ENCODE peak calls at places on chromosomes 5 and 9, in six cellular contexts. One of them, this sample, is unnamed. For H3K36me3, the result is how much of the 10 kb centered on the place peaks cover.

GRCh38 chr5:134422791-134423365 is 11.2 kb upstream of the CDKN2AIPNL start:
- DNase-seq in CD8-positive, alpha-beta T cell: no peak
- DNase-seq in stomach: no peak
- DNase-seq in mammary epithelial cell: no peak
- DNase-seq in psoas muscle: no peak
- DNase-seq in PC-9: no peak
- DNase-seq in this sample: no peak

GRCh38 chr5:157150995-157151394 is 8.3 kb upstream of the MED7 start:
- DNase-seq in PC-9: no peak
- DNase-seq in mammary epithelial cell: peak
- DNase-seq in psoas muscle: no peak
- DNase-seq in stomach: no peak
- DNase-seq in CD8-positive, alpha-beta T cell: no peak
- DNase-seq in this sample: no peak

GRCh38 chr5:43893951-43894684 is 291.1 kb downstream of the NNT start:
- DNase-seq in CD8-positive, alpha-beta T cell: no peak
- DNase-seq in mammary epithelial cell: no peak
- DNase-seq in stomach: no peak
- DNase-seq in psoas muscle: no peak
- DNase-seq in PC-9: no peak
- DNase-seq in this sample: no peak

GRCh38 chr9:69276775-69277174 is 48.2 kb upstream of the ENTREP1 start:
- DNase-seq in mammary epithelial cell: no peak
- DNase-seq in CD8-positive, alpha-beta T cell: no peak
- DNase-seq in stomach: no peak
- DNase-seq in psoas muscle: no peak
- DNase-seq in PC-9: peak
- DNase-seq in this sample: peak

GRCh38 chr9:124009835-124010226 is 1.7 kb upstream of the LHX2 start:
- DNase-seq in mammary epithelial cell: no peak
- DNase-seq in psoas muscle: no peak
- DNase-seq in PC-9: no peak
- DNase-seq in stomach: no peak
- DNase-seq in CD8-positive, alpha-beta T cell: no peak
- DNase-seq in this sample: no peak

GRCh38 chr9:13354733-13355132 is 75.2 kb upstream of the MPDZ start:
- DNase-seq in psoas muscle: no peak
- DNase-seq in CD8-positive, alpha-beta T cell: no peak
- DNase-seq in mammary epithelial cell: peak
- DNase-seq in stomach: no peak
- DNase-seq in PC-9: no peak
- DNase-seq in this sample: no peak

GRCh38 chr9:23820731-23821399 is 5.2 kb downstream of the ELAVL2 start:
- DNase-seq in stomach: no peak
- DNase-seq in psoas muscle: no peak
- DNase-seq in PC-9: no peak
- DNase-seq in mammary epithelial cell: no peak
- DNase-seq in CD8-positive, alpha-beta T cell: no peak
- DNase-seq in this sample: no peak

GRCh38 chr9:114367406-114367805 is 20.4 kb downstream of the AKNA start:
- DNase-seq in CD8-positive, alpha-beta T cell: no peak
- DNase-seq in PC-9: no peak
- DNase-seq in stomach: no peak
- DNase-seq in mammary epithelial cell: no peak
- DNase-seq in psoas muscle: no peak
- DNase-seq in this sample: no peak

GRCh38 chr9:133168432-133168831 is 4.7 kb upstream of the GBGT1 start:
- DNase-seq in stomach: no peak
- DNase-seq in CD8-positive, alpha-beta T cell: no peak
- DNase-seq in mammary epithelial cell: no peak
- DNase-seq in PC-9: peak
- DNase-seq in psoas muscle: no peak
- DNase-seq in this sample: no peak

GRCh38 chr5:159091051-159091450 is 8.7 kb downstream of the EBF1 start:
- DNase-seq in stomach: no peak
- DNase-seq in CD8-positive, alpha-beta T cell: no peak
- DNase-seq in PC-9: no peak
- DNase-seq in mammary epithelial cell: no peak
- DNase-seq in psoas muscle: no peak
- DNase-seq in this sample: no peak

GRCh38 chr9:135525241-135526088 is 4.2 kb downstream of the LCN1 start:
- DNase-seq in psoas muscle: no peak
- DNase-seq in mammary epithelial cell: no peak
- DNase-seq in stomach: peak
- DNase-seq in PC-9: no peak
- DNase-seq in CD8-positive, alpha-beta T cell: no peak
- DNase-seq in this sample: no peak

GRCh38 chr9:72828281-72828731 is 124.5 kb downstream of the ALDH1A1 start:
- DNase-seq in PC-9: peak
- DNase-seq in CD8-positive, alpha-beta T cell: no peak
- DNase-seq in psoas muscle: no peak
- DNase-seq in mammary epithelial cell: peak
- DNase-seq in stomach: no peak
- DNase-seq in this sample: no peak

GRCh38 chr5:175284806-175285205 is 159.2 kb downstream of the DRD1 start:
- DNase-seq in mammary epithelial cell: no peak
- DNase-seq in stomach: no peak
- DNase-seq in psoas muscle: no peak
- DNase-seq in PC-9: peak
- DNase-seq in CD8-positive, alpha-beta T cell: no peak
- DNase-seq in this sample: no peak

GRCh38 chr5:144370273-144370672 is 199.6 kb downstream of the KCTD16 start:
- DNase-seq in CD8-positive, alpha-beta T cell: no peak
- DNase-seq in psoas muscle: no peak
- DNase-seq in PC-9: no peak
- DNase-seq in stomach: peak
- DNase-seq in mammary epithelial cell: no peak
- DNase-seq in this sample: no peak

GRCh38 chr5:109612278-109612905 is 77.3 kb upstream of the MAN2A1 start:
- DNase-seq in mammary epithelial cell: no peak
- DNase-seq in PC-9: no peak
- DNase-seq in psoas muscle: no peak
- DNase-seq in stomach: no peak
- DNase-seq in CD8-positive, alpha-beta T cell: no peak
- DNase-seq in this sample: no peak

GRCh38 chr5:1180841-1181271 is 20.5 kb upstream of the SLC6A19 start:
- DNase-seq in mammary epithelial cell: no peak
- DNase-seq in CD8-positive, alpha-beta T cell: no peak
- DNase-seq in stomach: no peak
- DNase-seq in PC-9: no peak
- DNase-seq in psoas muscle: peak
- DNase-seq in this sample: no peak

GRCh38 chr5:77743181-77743580 is 33.0 kb downstream of the TBCA start:
- DNase-seq in stomach: no peak
- DNase-seq in PC-9: no peak
- DNase-seq in CD8-positive, alpha-beta T cell: no peak
- DNase-seq in psoas muscle: no peak
- DNase-seq in mammary epithelial cell: no peak
- DNase-seq in this sample: no peak

GRCh38 chr9:18819418-18819817 is 213.6 kb downstream of the SAXO1 start:
- DNase-seq in mammary epithelial cell: no peak
- DNase-seq in PC-9: no peak
- DNase-seq in CD8-positive, alpha-beta T cell: no peak
- DNase-seq in psoas muscle: no peak
- DNase-seq in stomach: peak
- DNase-seq in this sample: no peak

GRCh38 chr5:179550511-179551342 is at the start of gene RUFY1:
- DNase-seq in stomach: peak
- DNase-seq in PC-9: peak
- DNase-seq in psoas muscle: peak
- DNase-seq in mammary epithelial cell: peak
- DNase-seq in CD8-positive, alpha-beta T cell: peak
- DNase-seq in this sample: peak

GRCh38 chr5:113177225-113177624 is 200.6 kb downstream of the DCP2 start:
- DNase-seq in CD8-positive, alpha-beta T cell: no peak
- DNase-seq in mammary epithelial cell: no peak
- DNase-seq in psoas muscle: no peak
- DNase-seq in stomach: no peak
- DNase-seq in PC-9: no peak
- DNase-seq in this sample: no peak

GRCh38 chr9:134421888-134422287 is 95.6 kb downstream of the RXRA start:
- DNase-seq in psoas muscle: no peak
- DNase-seq in mammary epithelial cell: no peak
- DNase-seq in CD8-positive, alpha-beta T cell: no peak
- DNase-seq in stomach: no peak
- DNase-seq in PC-9: no peak
- DNase-seq in this sample: no peak

GRCh38 chr5:144194148-144194547 is 23.5 kb downstream of the KCTD16 start:
- DNase-seq in stomach: no peak
- DNase-seq in CD8-positive, alpha-beta T cell: no peak
- DNase-seq in mammary epithelial cell: no peak
- DNase-seq in PC-9: no peak
- DNase-seq in psoas muscle: no peak
- DNase-seq in this sample: no peak

GRCh38 chr5:73591102-73591695 is 25.7 kb downstream of the UTP15 start:
- DNase-seq in stomach: no peak
- DNase-seq in CD8-positive, alpha-beta T cell: no peak
- DNase-seq in mammary epithelial cell: peak
- DNase-seq in psoas muscle: no peak
- DNase-seq in PC-9: peak
- DNase-seq in this sample: peak

GRCh38 chr5:142841511-142842255 is 71.5 kb downstream of the ARHGAP26 start:
- DNase-seq in CD8-positive, alpha-beta T cell: no peak
- DNase-seq in psoas muscle: peak
- DNase-seq in stomach: no peak
- DNase-seq in mammary epithelial cell: no peak
- DNase-seq in PC-9: no peak
- DNase-seq in this sample: no peak

GRCh38 chr5:50927953-50928352 is 261.5 kb downstream of the PARP8 start:
- DNase-seq in PC-9: no peak
- DNase-seq in psoas muscle: no peak
- DNase-seq in stomach: no peak
- DNase-seq in mammary epithelial cell: no peak
- DNase-seq in CD8-positive, alpha-beta T cell: no peak
- DNase-seq in this sample: no peak

GRCh38 chr5:50923768-50924113 is 257.3 kb downstream of the PARP8 start:
- DNase-seq in stomach: no peak
- DNase-seq in mammary epithelial cell: no peak
- DNase-seq in psoas muscle: no peak
- DNase-seq in PC-9: no peak
- DNase-seq in CD8-positive, alpha-beta T cell: no peak
- DNase-seq in this sample: no peak

GRCh38 chr5:50921366-50922133 is 255.1 kb downstream of the PARP8 start:
- DNase-seq in stomach: no peak
- DNase-seq in PC-9: no peak
- DNase-seq in psoas muscle: no peak
- DNase-seq in mammary epithelial cell: no peak
- DNase-seq in CD8-positive, alpha-beta T cell: no peak
- DNase-seq in this sample: no peak

DNA sequence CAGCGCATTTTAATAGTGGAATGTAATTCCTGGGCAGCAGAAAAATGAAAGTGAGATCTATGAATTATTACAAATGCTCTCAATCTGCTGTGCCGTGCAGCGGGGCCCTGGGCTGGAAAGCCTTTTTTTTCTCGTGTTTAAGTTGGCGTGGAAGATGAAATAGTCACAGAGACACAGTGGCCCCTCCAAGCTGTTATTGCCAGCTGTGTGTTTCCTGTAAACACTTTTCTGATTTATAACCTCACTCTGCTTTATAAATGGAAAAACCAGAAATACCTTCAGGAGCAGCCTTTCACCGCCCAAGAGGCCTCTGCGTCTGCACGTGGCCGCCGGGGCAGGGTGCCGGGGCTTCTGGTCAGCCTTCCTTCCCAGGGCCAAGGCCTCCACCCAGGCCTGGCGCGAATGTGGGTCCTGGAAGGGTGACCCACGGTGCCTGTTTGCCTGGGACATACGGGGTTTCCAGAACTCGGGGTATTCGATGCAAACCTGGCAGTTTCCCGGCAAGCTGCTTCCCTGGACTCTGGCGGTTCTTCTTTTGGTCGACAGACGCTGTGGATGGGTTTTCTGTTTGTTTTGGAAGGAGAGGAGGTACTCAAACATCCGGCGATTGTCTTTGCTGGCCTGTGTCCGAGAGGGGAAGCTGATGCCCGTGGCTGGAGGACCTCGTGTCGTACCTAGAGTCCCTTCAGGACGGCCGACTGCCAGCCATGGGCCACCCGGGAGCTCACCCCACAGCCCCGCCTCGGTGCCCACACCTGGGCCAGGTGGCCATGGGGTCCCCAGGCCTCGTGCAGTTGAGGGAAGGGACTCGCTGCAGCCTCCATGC is 256.7 kb downstream of the PARP8 start:
- DNase-seq in PC-9: no peak
- DNase-seq in mammary epithelial cell: no peak
- DNase-seq in stomach: no peak
- DNase-seq in psoas muscle: peak
- DNase-seq in CD8-positive, alpha-beta T cell: no peak
- DNase-seq in this sample: no peak
- H3K4me3 ChIP-seq in PC-9: no peak
- H3K4me3 ChIP-seq in mammary epithelial cell: no peak
- H3K4me3 ChIP-seq in stomach: peak
- H3K4me3 ChIP-seq in psoas muscle: peak
- H3K4me3 ChIP-seq in CD8-positive, alpha-beta T cell: no peak
- H3K4me3 ChIP-seq in this sample: no peak

GRCh38 chr9:128249558-128249913 is 26.3 kb downstream of the GOLGA2 start:
- DNase-seq in stomach: no peak
- DNase-seq in mammary epithelial cell: no peak
- DNase-seq in psoas muscle: no peak
- DNase-seq in CD8-positive, alpha-beta T cell: no peak
- DNase-seq in PC-9: no peak
- DNase-seq in this sample: no peak

GRCh38 chr9:128250839-128251558 is 24.8 kb downstream of the GOLGA2 start:
- DNase-seq in PC-9: no peak
- DNase-seq in psoas muscle: no peak
- DNase-seq in CD8-positive, alpha-beta T cell: no peak
- DNase-seq in mammary epithelial cell: no peak
- DNase-seq in stomach: no peak
- DNase-seq in this sample: no peak

GRCh38 chr9:128251701-128252100 is 24.1 kb downstream of the GOLGA2 start:
- DNase-seq in stomach: no peak
- DNase-seq in PC-9: no peak
- DNase-seq in CD8-positive, alpha-beta T cell: no peak
- DNase-seq in mammary epithelial cell: no peak
- DNase-seq in psoas muscle: no peak
- DNase-seq in this sample: no peak

GRCh38 chr9:128252317-128253139 is 23.3 kb downstream of the GOLGA2 start:
- DNase-seq in CD8-positive, alpha-beta T cell: no peak
- DNase-seq in psoas muscle: no peak
- DNase-seq in PC-9: no peak
- DNase-seq in mammary epithelial cell: no peak
- DNase-seq in stomach: no peak
- DNase-seq in this sample: no peak

GRCh38 chr9:128249914-128250838 is 25.6 kb downstream of the GOLGA2 start:
- DNase-seq in stomach: peak
- DNase-seq in mammary epithelial cell: peak
- DNase-seq in PC-9: no peak
- DNase-seq in psoas muscle: peak
- DNase-seq in CD8-positive, alpha-beta T cell: peak
- DNase-seq in this sample: peak
- H3K27ac ChIP-seq in stomach: peak
- H3K27ac ChIP-seq in mammary epithelial cell: peak
- H3K27ac ChIP-seq in PC-9: no peak
- H3K27ac ChIP-seq in psoas muscle: no peak
- H3K27ac ChIP-seq in CD8-positive, alpha-beta T cell: peak
- H3K27ac ChIP-seq in this sample: no peak

GRCh38 chr9:109387206-109387605 is 66.3 kb upstream of the EPB41L4B start:
- DNase-seq in mammary epithelial cell: no peak
- DNase-seq in CD8-positive, alpha-beta T cell: no peak
- DNase-seq in stomach: no peak
- DNase-seq in PC-9: no peak
- DNase-seq in psoas muscle: no peak
- DNase-seq in this sample: no peak
- H3K36me3 ChIP-seq in mammary epithelial cell: under half
- H3K36me3 ChIP-seq in CD8-positive, alpha-beta T cell: under half
- H3K36me3 ChIP-seq in stomach: half or more
- H3K36me3 ChIP-seq in PC-9: under half
- H3K36me3 ChIP-seq in psoas muscle: under half
- H3K36me3 ChIP-seq in this sample: under half

GRCh38 chr9:110308504-110309109 is 29.1 kb downstream of the TXNDC8 start:
- DNase-seq in psoas muscle: no peak
- DNase-seq in PC-9: no peak
- DNase-seq in CD8-positive, alpha-beta T cell: no peak
- DNase-seq in mammary epithelial cell: no peak
- DNase-seq in stomach: no peak
- DNase-seq in this sample: no peak
- H3K4me3 ChIP-seq in psoas muscle: no peak
- H3K4me3 ChIP-seq in PC-9: no peak
- H3K4me3 ChIP-seq in CD8-positive, alpha-beta T cell: no peak
- H3K4me3 ChIP-seq in mammary epithelial cell: no peak
- H3K4me3 ChIP-seq in stomach: no peak
- H3K4me3 ChIP-seq in this sample: no peak

This sample was measured in lung.